ENCODE peak calls at places on chromosomes 4 and X, in eight cellular contexts. G, R, L, A, S, Q, C and N are unnamed samples.

GRCh38 chr4:183747380-183747779 is 88.3 kb downstream of the TRAPPC11 start:
- DNase-seq in G (no peak), C (no peak), L (no peak), Q (no peak), A (no peak), S (no peak), R (no peak), N (no peak)

GRCh38 chr4:153651041-153651960 is 32.8 kb upstream of the TLR2 start:
- DNase-seq in L (no peak), R (no peak), G (no peak), A (peak; percentile 32), S (no peak), Q (no peak), C (peak; percentile 47), N (no peak)

GRCh38 chr4:159400782-159401712 is 298.2 kb downstream of the RAPGEF2 start:
- DNase-seq in R (no peak), C (no peak), S (no peak), Q (no peak), A (peak; percentile 46), G (no peak), L (peak; percentile 16), N (no peak)

GRCh38 chr4:170128219-170128804 is 38.6 kb upstream of the AADAT start:
- DNase-seq in S (no peak), C (no peak), G (no peak), Q (no peak), L (no peak), R (no peak), A (no peak), N (no peak)

GRCh38 chr4:188435381-188435780 is 296.1 kb downstream of the TRIML1 start:
- DNase-seq in S (no peak), A (no peak), Q (no peak), L (no peak), R (no peak), C (no peak), G (no peak), N (no peak)

GRCh38 chr4:7354937-7355336 is 79.8 kb downstream of the PSAPL1 start:
- DNase-seq in G (no peak), Q (no peak), S (no peak), L (no peak), A (no peak), R (no peak), C (no peak), N (no peak)

GRCh38 chr4:114077610-114078009 is 98.2 kb upstream of the ARSJ start:
- DNase-seq in Q (no peak), G (no peak), L (peak; percentile 90), S (no peak), R (peak; percentile 93), C (peak; percentile 90), A (peak; percentile 71), N (no peak)

GRCh38 chr4:113069212-113069892 is 19.9 kb downstream of the ANK2 start:
- DNase-seq in S (no peak), G (no peak), A (peak; percentile 8), L (peak; percentile 15), Q (no peak), C (peak; percentile 60), R (no peak), N (no peak)

GRCh38 chr4:153151535-153152452 is 52.4 kb upstream of the TRIM2 start:
- DNase-seq in G (peak; percentile 91), R (no peak), Q (peak; percentile 90), S (peak; percentile 80), L (no peak), A (peak; percentile 55), C (peak; percentile 90), N (peak; percentile 35)

GRCh38 chr4:6694177-6694901 is 661 bp downstream of the S100P start:
- DNase-seq in G (no peak), R (no peak), C (no peak), L (no peak), S (no peak), Q (no peak), A (no peak), N (no peak)

GRCh38 chr4:114807759-114808404 is 209.3 kb downstream of the UGT8 start:
- DNase-seq in L (no peak), S (peak; percentile 47), Q (no peak), A (peak; percentile 4), G (peak; percentile 21), R (peak; percentile 46), C (peak; percentile 55), N (peak; percentile 44)

GRCh38 chrX:39752820-39753219 is 344.9 kb downstream of the BCOR start:
- DNase-seq in A (no peak), S (no peak), L (no peak), G (peak; percentile 57), Q (no peak), C (peak; percentile 58), R (peak; percentile 62), N (no peak)